ENCODE peak calls at places on chromosomes 12 and 14, in ten cellular contexts. P is pancreas; C is stomach; L is body of pancreas; U is psoas muscle; X is ovary; E is CD4-positive, alpha-beta memory T cell; R is tibial artery; T is HCT116; J is cardiac muscle cell. A is an unnamed sample.

GRCh38 chr14:89202413-89202812 is 214.6 kb downstream of the FOXN3 start:
- DNase-seq in P (no peak), C (no peak), L (no peak), U (no peak), X (no peak), E (no peak), R (no peak), T (no peak), J (no peak), A (no peak)

GRCh38 chr14:61257469-61258057 is 23.6 kb downstream of the TMEM30B start:
- DNase-seq in P (no peak), C (no peak), L (no peak), U (no peak), X (no peak), E (no peak), R (no peak), T (no peak), J (no peak), A (no peak)

GRCh38 chr12:22625671-22626251 is 790 bp downstream of the ETNK1 start:
- DNase-seq in P (no peak), C (peak; percentile 28), L (peak; percentile 16), U (peak; percentile 11), X (peak; percentile 27), E (peak; percentile 40), R (peak; percentile 66), T (peak; percentile 16), J (peak; percentile 37), A (peak; percentile 24)

GRCh38 chr12:57401165-57401564 is 29.7 kb downstream of the R3HDM2 start:
- DNase-seq in P (no peak), C (no peak), L (no peak), U (no peak), X (no peak), E (no peak), R (no peak), T (no peak), J (no peak), A (no peak)

GRCh38 chr12:31353730-31354708 is 28.1 kb upstream of the SINHCAF start:
- DNase-seq in P (no peak), C (no peak), L (no peak), U (no peak), X (no peak), E (no peak), R (no peak), T (no peak), J (no peak), A (no peak)

GRCh38 chr14:32576088-32576795 is 247.1 kb downstream of the AKAP6 start:
- DNase-seq in P (no peak), C (peak; percentile 39), L (peak; percentile 65), U (no peak), X (peak; percentile 22), E (peak; percentile 36), R (no peak), T (peak; percentile 42), J (peak; percentile 79), A (peak; percentile 55)

GRCh38 chr14:103074699-103075341 is 9.2 kb upstream of the LBHD2 start:
- DNase-seq in P (peak; percentile 85), C (peak; percentile 74), L (peak; percentile 60), U (peak; percentile 84), X (peak; percentile 38), E (no peak), R (peak; percentile 78), T (no peak), J (no peak), A (peak; percentile 18)

GRCh38 chr12:122368361-122369073 is 54.0 kb downstream of the CLIP1 start:
- DNase-seq in P (no peak), C (no peak), L (peak; percentile 7), U (no peak), X (no peak), E (no peak), R (no peak), T (no peak), J (peak; percentile 57), A (no peak)

GRCh38 chr14:99930420-99931274 is 134.6 kb upstream of the EVL start:
- DNase-seq in P (no peak), C (no peak), L (no peak), U (no peak), X (no peak), E (no peak), R (no peak), T (no peak), J (no peak), A (no peak)

GRCh38 chr12:123397400-123397799 is 13.5 kb downstream of the KMT5A start:
- DNase-seq in P (no peak), C (no peak), L (no peak), U (no peak), X (no peak), E (no peak), R (no peak), T (no peak), J (no peak), A (no peak)

GRCh38 chr12:85639834-85640233 is 196.4 kb downstream of the RASSF9 start:
- DNase-seq in P (no peak), C (no peak), L (no peak), U (no peak), X (no peak), E (no peak), R (no peak), T (no peak), J (no peak), A (no peak)

GRCh38 chr14:59895721-59896120 is 24.2 kb upstream of the LRRC9 start:
- DNase-seq in P (no peak), C (no peak), L (no peak), U (no peak), X (no peak), E (no peak), R (no peak), T (no peak), J (no peak), A (no peak)

GRCh38 chr12:64400041-64400440 is 4.2 kb upstream of the XPOT start:
- DNase-seq in P (no peak), C (no peak), L (no peak), U (no peak), X (no peak), E (no peak), R (no peak), T (no peak), J (peak; percentile 59), A (no peak)
- H3K4me1 ChIP-seq in P (peaks cover 7% of the 10 kb centered on the region), C (peaks cover 16% of the 10 kb centered on the region), L (peaks cover 7% of the 10 kb centered on the region), U (no peaks in the 10 kb centered on the region), X (no peaks in the 10 kb centered on the region), E (peaks cover 16% of the 10 kb centered on the region), R (no peaks in the 10 kb centered on the region), T (no peaks in the 10 kb centered on the region), J (no peaks in the 10 kb centered on the region), A (peaks cover 8% of the 10 kb centered on the region)

GRCh38 chr12:5433081-5433839 is 1.4 kb downstream of the NTF3 start:
- DNase-seq in P (no peak), C (no peak), L (no peak), U (no peak), X (no peak), E (no peak), R (peak; percentile 75), T (no peak), J (no peak), A (no peak)

GRCh38 chr12:5435161-5435560 is 3.3 kb downstream of the NTF3 start:
- DNase-seq in P (no peak), C (no peak), L (no peak), U (no peak), X (no peak), E (no peak), R (no peak), T (no peak), J (no peak), A (no peak)

GRCh38 chr12:5437122-5437521 is 5.2 kb downstream of the NTF3 start:
- DNase-seq in P (no peak), C (no peak), L (no peak), U (no peak), X (no peak), E (no peak), R (no peak), T (no peak), J (no peak), A (no peak)

GRCh38 chr12:5433840-5434646 is 2.1 kb downstream of the NTF3 start:
- DNase-seq in P (no peak), C (no peak), L (no peak), U (no peak), X (no peak), E (no peak), R (no peak), T (no peak), J (no peak), A (no peak)

GRCh38 chr12:5434647-5434968 is 2.7 kb downstream of the NTF3 start:
- DNase-seq in P (no peak), C (no peak), L (no peak), U (no peak), X (no peak), E (no peak), R (no peak), T (no peak), J (no peak), A (no peak)
- H3K27me3 ChIP-seq in P (no peaks in the 10 kb centered on the region), C (peaks cover 45% of the 10 kb centered on the region), L (no peaks in the 10 kb centered on the region), U (peaks cover 46% of the 10 kb centered on the region), X (no peaks in the 10 kb centered on the region), E (peaks cover 7% of the 10 kb centered on the region), R (no peaks in the 10 kb centered on the region), T (peaks cover 28% of the 10 kb centered on the region), J (peaks cover 57% of the 10 kb centered on the region), A (peaks cover 15% of the 10 kb centered on the region)

DNA sequence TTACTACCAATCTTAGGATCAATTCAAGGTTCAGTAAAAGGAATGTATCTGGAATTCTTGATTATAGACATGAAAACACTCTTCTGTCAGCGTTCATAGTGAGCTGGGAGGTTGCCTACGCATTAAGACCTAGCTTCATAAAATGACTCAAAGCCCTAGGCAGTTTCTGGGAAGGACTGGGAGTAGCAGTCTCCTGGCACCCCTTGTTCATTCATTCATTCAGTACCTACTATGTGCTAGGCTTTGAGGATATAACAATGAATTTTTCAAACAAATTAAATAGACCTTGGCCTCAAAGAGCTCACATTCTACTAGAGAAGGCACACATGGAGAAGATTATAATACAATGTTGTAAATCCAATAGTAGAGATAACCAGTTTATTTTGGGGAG is 46.1 kb downstream of the MDM2 start:
- DNase-seq in P (no peak), C (no peak), L (no peak), U (no peak), X (no peak), E (no peak), R (no peak), T (no peak), J (no peak), A (no peak)
- H3K27ac ChIP-seq in P (no peak overlapping the region), C (no peak overlapping the region), L (no peak overlapping the region), U (no peak overlapping the region), X (no peak overlapping the region), E (no peak overlapping the region), R (no peak overlapping the region), T (no peak overlapping the region), J (no peak overlapping the region), A (no peak overlapping the region)

GRCh38 chr12:93849946-93850345 is 172.8 kb downstream of the CRADD start:
- DNase-seq in P (no peak), C (no peak), L (no peak), U (no peak), X (no peak), E (no peak), R (no peak), T (no peak), J (no peak), A (no peak)
- H3K4me1 ChIP-seq in P (no peaks in the 10 kb centered on the region), C (peaks cover 9% of the 10 kb centered on the region), L (no peaks in the 10 kb centered on the region), U (peaks cover 6% of the 10 kb centered on the region), X (peaks cover 2% of the 10 kb centered on the region), E (peaks cover 18% of the 10 kb centered on the region), R (no peaks in the 10 kb centered on the region), T (no peaks in the 10 kb centered on the region), J (no peaks in the 10 kb centered on the region), A (peaks cover 24% of the 10 kb centered on the region)

DNA sequence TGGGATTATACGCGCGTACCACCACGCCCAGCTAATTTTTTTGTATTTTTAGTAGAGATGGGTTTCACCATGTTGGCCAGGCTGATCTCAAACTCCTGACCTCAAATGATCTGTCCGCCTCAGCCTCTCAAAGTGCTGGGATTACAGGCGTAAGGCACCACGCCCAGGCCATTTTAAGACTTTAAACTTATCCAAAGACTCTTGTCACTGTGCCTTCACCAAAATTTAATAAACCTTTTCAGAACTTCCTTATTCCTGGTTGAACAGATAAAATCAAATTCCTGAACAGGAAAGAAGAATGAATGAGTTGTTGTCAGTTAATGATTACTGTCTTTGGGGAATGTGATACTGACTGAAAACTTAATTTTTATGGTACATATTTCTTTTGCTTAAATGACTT is 37.8 kb downstream of the GIT2 start:
- DNase-seq in P (no peak), C (no peak), L (no peak), U (no peak), X (no peak), E (no peak), R (no peak), T (no peak), J (no peak), A (no peak)
- H3K27me3 ChIP-seq in P (no peaks in the 10 kb centered on the region), C (no peaks in the 10 kb centered on the region), L (no peaks in the 10 kb centered on the region), U (no peaks in the 10 kb centered on the region), X (no peaks in the 10 kb centered on the region), E (no peaks in the 10 kb centered on the region), R (no peaks in the 10 kb centered on the region), T (no peaks in the 10 kb centered on the region), J (no peaks in the 10 kb centered on the region), A (no peaks in the 10 kb centered on the region)